ENCODE peak calls at places on chromosomes 12 and 14, in four cellular contexts. One of them, this sample, is unnamed.

GRCh38 chr12:118126119-118126757 is 9.7 kb upstream of the PEBP1 start:
- DNase-seq in H9: no peak
- DNase-seq in mesendoderm: no peak
- DNase-seq in IMR-90: no peak
- DNase-seq in this sample: no peak

GRCh38 chr14:106094654-106095189 is 568.3 kb downstream of the TMEM121 start:
- DNase-seq in H9: no peak
- DNase-seq in mesendoderm: peak; percentile 5
- DNase-seq in IMR-90: no peak
- DNase-seq in this sample: peak; percentile 48

GRCh38 chr12:110916295-110916875 is 4.0 kb downstream of the MYL2 start:
- DNase-seq in H9: no peak
- DNase-seq in IMR-90: no peak
- DNase-seq in mesendoderm: no peak
- DNase-seq in this sample: no peak

GRCh38 chr12:10361622-10362021 is 28.2 kb downstream of the KLRK1 start:
- DNase-seq in H9: no peak
- DNase-seq in IMR-90: peak; percentile 78
- DNase-seq in mesendoderm: peak; percentile 57
- DNase-seq in this sample: no peak

GRCh38 chr14:59013672-59014298 is 174.7 kb upstream of the DAAM1 start:
- DNase-seq in H9: no peak
- DNase-seq in mesendoderm: no peak
- DNase-seq in IMR-90: peak; percentile 68
- DNase-seq in this sample: no peak

GRCh38 chr14:88682495-88683114 is 110.1 kb downstream of the EML5 start:
- DNase-seq in H9: peak; percentile 68
- DNase-seq in mesendoderm: peak; percentile 97
- DNase-seq in IMR-90: no peak
- DNase-seq in this sample: peak; percentile 9

GRCh38 chr12:98725481-98726247 is 80.6 kb downstream of the APAF1 start:
- DNase-seq in H9: peak; percentile 59
- DNase-seq in mesendoderm: peak; percentile 71
- DNase-seq in IMR-90: peak; percentile 80
- DNase-seq in this sample: no peak

GRCh38 chr12:93780115-93780641 is 103.0 kb downstream of the CRADD start:
- DNase-seq in mesendoderm: no peak
- DNase-seq in IMR-90: peak; percentile 53
- DNase-seq in H9: no peak
- DNase-seq in this sample: no peak

GRCh38 chr12:107352347-107353081 is 259.2 kb upstream of the CRY1 start:
- DNase-seq in H9: no peak
- DNase-seq in mesendoderm: no peak
- DNase-seq in IMR-90: no peak
- DNase-seq in this sample: no peak

GRCh38 chr14:58812050-58812690 is 174.4 kb downstream of the DACT1 start:
- DNase-seq in H9: no peak
- DNase-seq in mesendoderm: peak; percentile 39
- DNase-seq in IMR-90: no peak
- DNase-seq in this sample: no peak

GRCh38 chr14:30252800-30253425 is 306.0 kb upstream of the G2E3 start:
- DNase-seq in IMR-90: peak; percentile 15
- DNase-seq in mesendoderm: no peak
- DNase-seq in H9: no peak
- DNase-seq in this sample: no peak

GRCh38 chr14:30252151-30252550 is 306.8 kb upstream of the G2E3 start:
- DNase-seq in IMR-90: no peak
- DNase-seq in H9: no peak
- DNase-seq in mesendoderm: peak; percentile 71
- DNase-seq in this sample: no peak

GRCh38 chr14:30257946-30258661 is 300.9 kb upstream of the G2E3 start:
- DNase-seq in mesendoderm: no peak
- DNase-seq in IMR-90: no peak
- DNase-seq in H9: no peak
- DNase-seq in this sample: no peak

GRCh38 chr14:30260772-30261607 is 298.0 kb upstream of the G2E3 start:
- DNase-seq in H9: no peak
- DNase-seq in IMR-90: no peak
- DNase-seq in mesendoderm: no peak
- DNase-seq in this sample: no peak

GRCh38 chr14:30256627-30257026 is 302.3 kb upstream of the G2E3 start:
- DNase-seq in H9: no peak
- DNase-seq in IMR-90: no peak
- DNase-seq in mesendoderm: no peak
- DNase-seq in this sample: no peak
- H4K5ac ChIP-seq in H9: no peak overlapping the region
- H4K5ac ChIP-seq in IMR-90: no peak overlapping the region
- H4K5ac ChIP-seq in mesendoderm: no peak overlapping the region
- H4K5ac ChIP-seq in this sample: no peak overlapping the region

DNA sequence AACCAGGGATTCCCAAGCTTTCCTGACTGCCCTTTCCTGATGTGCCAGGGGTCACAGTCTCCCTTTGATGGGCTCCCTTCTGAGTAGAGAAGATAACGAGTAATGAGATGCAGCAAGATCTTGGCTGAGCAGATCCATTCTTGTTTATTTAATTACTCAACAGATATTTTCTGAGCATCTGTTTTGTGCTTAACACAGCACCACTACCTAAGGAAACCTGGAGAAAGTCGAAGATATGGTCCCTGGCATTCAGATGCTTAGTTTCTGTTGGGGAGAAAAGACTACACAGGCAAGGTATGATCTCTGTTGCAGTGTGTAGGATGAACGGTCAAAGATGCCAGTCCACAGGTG is 3.9 kb downstream of the AJUBA start:
- DNase-seq in IMR-90: no peak
- DNase-seq in H9: no peak
- DNase-seq in mesendoderm: no peak
- DNase-seq in this sample: no peak
- H4K5ac ChIP-seq in IMR-90: peak overlapping the region; percentile 79
- H4K5ac ChIP-seq in H9: no peak overlapping the region
- H4K5ac ChIP-seq in mesendoderm: no peak overlapping the region
- H4K5ac ChIP-seq in this sample: peak overlapping the region; percentile 16

GRCh38 chr12:7303772-7304171 is at the start of gene ACSM4:
- DNase-seq in mesendoderm: no peak
- DNase-seq in H9: no peak
- DNase-seq in IMR-90: no peak
- DNase-seq in this sample: no peak
- H4K5ac ChIP-seq in mesendoderm: peak within 1 kb of the TSS; percentile 71
- H4K5ac ChIP-seq in H9: no peak within 1 kb of the TSS
- H4K5ac ChIP-seq in IMR-90: no peak within 1 kb of the TSS
- H4K5ac ChIP-seq in this sample: no peak within 1 kb of the TSS

DNA sequence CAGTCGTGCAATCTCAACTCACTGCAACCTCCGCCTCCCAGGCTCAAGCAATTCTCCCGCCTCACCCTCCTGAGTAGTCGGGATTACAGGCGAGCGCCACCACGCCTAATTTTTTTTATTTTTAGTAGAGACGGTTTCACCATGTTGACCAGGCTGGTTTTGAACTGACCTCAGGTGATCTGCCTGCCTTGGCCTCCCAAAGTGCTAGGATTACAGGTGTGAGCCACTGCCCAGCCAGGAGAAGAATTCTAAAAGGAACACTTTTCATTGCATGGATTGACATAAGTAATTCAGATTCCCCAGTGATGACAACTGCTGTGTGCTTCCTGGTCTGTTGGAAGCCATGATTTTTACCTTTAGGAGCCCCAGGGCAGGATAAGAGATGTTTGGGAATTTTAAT is 22.1 kb downstream of the DMAC2L start:
- DNase-seq in IMR-90: no peak
- DNase-seq in H9: no peak
- DNase-seq in mesendoderm: peak; percentile 38
- DNase-seq in this sample: no peak
- H4K5ac ChIP-seq in IMR-90: no peak overlapping the region
- H4K5ac ChIP-seq in H9: no peak overlapping the region
- H4K5ac ChIP-seq in mesendoderm: no peak overlapping the region
- H4K5ac ChIP-seq in this sample: no peak overlapping the region

GRCh38 chr14:99422220-99423010 is 58.2 kb downstream of the SETD3 start:
- DNase-seq in IMR-90: no peak
- DNase-seq in mesendoderm: no peak
- DNase-seq in H9: no peak
- DNase-seq in this sample: no peak

GRCh38 chr14:99426265-99426664 is 54.4 kb downstream of the SETD3 start:
- DNase-seq in H9: no peak
- DNase-seq in mesendoderm: no peak
- DNase-seq in IMR-90: no peak
- DNase-seq in this sample: no peak

GRCh38 chr14:99425272-99425681 is 55.4 kb downstream of the SETD3 start:
- DNase-seq in mesendoderm: no peak
- DNase-seq in IMR-90: no peak
- DNase-seq in H9: no peak
- DNase-seq in this sample: no peak

GRCh38 chr14:99423434-99423833 is 57.2 kb downstream of the SETD3 start:
- DNase-seq in IMR-90: no peak
- DNase-seq in H9: no peak
- DNase-seq in mesendoderm: no peak
- DNase-seq in this sample: no peak

GRCh38 chr14:99424306-99424877 is 56.3 kb downstream of the SETD3 start:
- DNase-seq in IMR-90: no peak
- DNase-seq in mesendoderm: peak; percentile 92
- DNase-seq in H9: peak; percentile 45
- DNase-seq in this sample: no peak
- H4K5ac ChIP-seq in IMR-90: no peak overlapping the region
- H4K5ac ChIP-seq in mesendoderm: no peak overlapping the region
- H4K5ac ChIP-seq in H9: no peak overlapping the region
- H4K5ac ChIP-seq in this sample: no peak overlapping the region

This sample was measured in H1.